ENCODE peak calls at places on chromosomes 12 and 14, in six cellular contexts. One of them, this sample, is unnamed.
A peak's percentile ranks its signal among the peaks of the same experiment; 100 is the strongest.

GRCh38 chr12:126384029-126384564 is 1318.9 kb downstream of the AACS start:
- DNase-seq in kidney: no peak
- DNase-seq in PC-3: no peak
- DNase-seq in heart left ventricle: no peak
- DNase-seq in heart right ventricle: no peak
- DNase-seq in cardiac fibroblast: no peak
- DNase-seq in this sample: no peak

GRCh38 chr12:69475237-69475984 is 5.2 kb downstream of the FRS2 start:
- DNase-seq in kidney: no peak
- DNase-seq in PC-3: no peak
- DNase-seq in heart left ventricle: no peak
- DNase-seq in heart right ventricle: no peak
- DNase-seq in cardiac fibroblast: peak; percentile 49
- DNase-seq in this sample: no peak

GRCh38 chr14:62914873-62915272 is 130.4 kb downstream of the KCNH5 start:
- DNase-seq in kidney: no peak
- DNase-seq in PC-3: no peak
- DNase-seq in heart left ventricle: no peak
- DNase-seq in heart right ventricle: no peak
- DNase-seq in cardiac fibroblast: no peak
- DNase-seq in this sample: no peak

GRCh38 chr14:24094839-24095195 is 706 bp downstream of the PCK2 start:
- DNase-seq in kidney: peak; percentile 80
- DNase-seq in PC-3: no peak
- DNase-seq in heart left ventricle: no peak
- DNase-seq in heart right ventricle: no peak
- DNase-seq in cardiac fibroblast: peak; percentile 14
- DNase-seq in this sample: no peak

GRCh38 chr14:71592361-71592760 is 339.9 kb upstream of the RGS6 start:
- DNase-seq in kidney: no peak
- DNase-seq in PC-3: peak; percentile 10
- DNase-seq in heart left ventricle: no peak
- DNase-seq in heart right ventricle: no peak
- DNase-seq in cardiac fibroblast: no peak
- DNase-seq in this sample: no peak

GRCh38 chr14:39203659-39204606 is 28.9 kb downstream of the PNN start:
- DNase-seq in kidney: no peak
- DNase-seq in PC-3: peak; percentile 89
- DNase-seq in heart left ventricle: no peak
- DNase-seq in heart right ventricle: no peak
- DNase-seq in cardiac fibroblast: no peak
- DNase-seq in this sample: no peak

GRCh38 chr12:116863275-116863767 is 17.9 kb downstream of the HRK start:
- DNase-seq in kidney: no peak
- DNase-seq in PC-3: peak; percentile 54
- DNase-seq in heart left ventricle: no peak
- DNase-seq in heart right ventricle: no peak
- DNase-seq in cardiac fibroblast: peak; percentile 61
- DNase-seq in this sample: no peak

GRCh38 chr12:94174576-94174975 is 26.2 kb downstream of the PLXNC1 start:
- DNase-seq in kidney: no peak
- DNase-seq in PC-3: no peak
- DNase-seq in heart left ventricle: peak; percentile 47
- DNase-seq in heart right ventricle: no peak
- DNase-seq in cardiac fibroblast: no peak
- DNase-seq in this sample: no peak

GRCh38 chr12:131642771-131643170 is 68.1 kb upstream of the SFSWAP start:
- DNase-seq in kidney: no peak
- DNase-seq in PC-3: no peak
- DNase-seq in heart left ventricle: no peak
- DNase-seq in heart right ventricle: no peak
- DNase-seq in cardiac fibroblast: no peak
- DNase-seq in this sample: no peak

GRCh38 chr14:71687115-71687836 is 245.0 kb upstream of the RGS6 start:
- DNase-seq in kidney: no peak
- DNase-seq in PC-3: no peak
- DNase-seq in heart left ventricle: no peak
- DNase-seq in heart right ventricle: no peak
- DNase-seq in cardiac fibroblast: no peak
- DNase-seq in this sample: no peak

GRCh38 chr14:58488550-58488949 is 61.0 kb downstream of the KIAA0586 start:
- DNase-seq in kidney: no peak
- DNase-seq in PC-3: peak; percentile 76
- DNase-seq in heart left ventricle: no peak
- DNase-seq in heart right ventricle: no peak
- DNase-seq in cardiac fibroblast: peak; percentile 56
- DNase-seq in this sample: no peak

GRCh38 chr12:116037941-116038837 is 239.3 kb downstream of the MED13L start:
- DNase-seq in kidney: no peak
- DNase-seq in PC-3: peak; percentile 95
- DNase-seq in heart left ventricle: no peak
- DNase-seq in heart right ventricle: no peak
- DNase-seq in cardiac fibroblast: peak; percentile 58
- DNase-seq in this sample: peak; percentile 92

DNA sequence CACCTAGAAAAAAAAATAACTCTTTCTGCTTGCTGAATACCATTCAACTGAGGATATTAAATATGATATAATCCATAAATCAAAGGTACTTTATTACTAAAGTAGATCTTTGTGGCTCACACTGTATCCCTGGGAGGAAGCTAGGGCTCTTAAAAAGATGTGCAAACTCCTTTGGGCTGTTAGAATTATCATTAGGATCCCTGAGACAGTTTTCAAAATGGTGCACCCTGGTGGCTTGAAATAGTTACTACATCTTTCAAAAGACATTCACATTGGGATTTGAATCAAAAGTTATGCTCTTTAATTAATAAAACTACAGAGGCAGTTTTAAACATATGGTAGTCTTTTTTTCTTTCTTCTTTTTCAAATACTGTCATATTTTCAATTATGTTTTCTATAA is 228.5 kb upstream of the G2E3 start:
- DNase-seq in kidney: no peak
- DNase-seq in PC-3: peak; percentile 40
- DNase-seq in heart left ventricle: no peak
- DNase-seq in heart right ventricle: no peak
- DNase-seq in cardiac fibroblast: peak; percentile 33
- DNase-seq in this sample: no peak
- TF ChIP-seq CTCF in kidney: no peak
- TF ChIP-seq CTCF in PC-3: peak; percentile 63
- TF ChIP-seq CTCF in heart left ventricle: no peak
- TF ChIP-seq CTCF in heart right ventricle: no peak
- TF ChIP-seq CTCF in cardiac fibroblast: peak; percentile 43
- TF ChIP-seq CTCF in this sample: peak; percentile 44

GRCh38 chr12:80086025-80086424 is 13.3 kb upstream of the OTOGL start:
- DNase-seq in kidney: no peak
- DNase-seq in PC-3: no peak
- DNase-seq in heart left ventricle: no peak
- DNase-seq in heart right ventricle: no peak
- DNase-seq in cardiac fibroblast: no peak
- DNase-seq in this sample: no peak
- H3K4me3 ChIP-seq in kidney: no peak overlapping the region
- H3K4me3 ChIP-seq in PC-3: no peak overlapping the region
- H3K4me3 ChIP-seq in heart left ventricle: no peak overlapping the region
- H3K4me3 ChIP-seq in heart right ventricle: no peak overlapping the region
- H3K4me3 ChIP-seq in cardiac fibroblast: no peak overlapping the region
- H3K4me3 ChIP-seq in this sample: no peak overlapping the region

GRCh38 chr14:21768875-21769257 is 95.2 kb upstream of the OR4E1 start:
- DNase-seq in kidney: no peak
- DNase-seq in PC-3: no peak
- DNase-seq in heart left ventricle: no peak
- DNase-seq in heart right ventricle: no peak
- DNase-seq in cardiac fibroblast: no peak
- DNase-seq in this sample: no peak

GRCh38 chr14:21771671-21772070 is 98.1 kb upstream of the OR4E1 start:
- DNase-seq in kidney: no peak
- DNase-seq in PC-3: peak; percentile 77
- DNase-seq in heart left ventricle: no peak
- DNase-seq in heart right ventricle: no peak
- DNase-seq in cardiac fibroblast: no peak
- DNase-seq in this sample: no peak

DNA sequence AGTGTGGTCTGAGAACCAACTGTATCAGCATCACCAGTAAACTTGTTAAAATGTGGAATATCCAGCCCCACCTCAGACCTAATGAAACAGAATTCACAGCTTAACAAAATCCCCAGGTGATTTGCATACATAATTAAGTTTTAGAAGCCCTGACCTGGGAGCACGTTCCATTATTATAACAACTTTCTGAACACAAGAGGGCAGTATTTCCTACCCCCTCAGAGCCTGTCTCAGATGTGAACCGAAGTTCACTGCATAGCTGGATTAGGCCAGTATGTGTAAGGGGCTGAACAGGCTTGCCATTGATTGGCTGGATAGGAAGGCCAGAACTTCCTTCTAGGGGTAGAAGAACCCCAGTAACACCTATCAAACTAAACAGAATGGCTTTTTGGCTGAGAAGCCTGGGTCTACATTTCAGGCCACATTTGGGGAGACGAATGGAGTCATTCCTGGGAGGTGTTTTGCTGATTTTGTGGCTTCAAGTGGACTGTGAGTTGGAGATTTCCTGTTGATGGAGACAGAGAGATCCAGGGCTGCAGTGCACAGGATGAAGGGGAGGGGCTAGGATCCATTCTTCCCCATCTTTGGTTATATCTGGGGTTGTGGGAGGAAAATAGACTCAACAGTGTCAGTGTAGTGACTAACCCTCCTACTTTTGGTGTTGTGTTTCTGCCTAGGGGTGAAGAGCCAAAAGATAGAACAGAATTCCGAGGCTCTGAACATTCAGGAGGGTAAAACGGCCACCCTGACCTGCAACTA is 94.7 kb upstream of the OR4E1 start:
- DNase-seq in kidney: no peak
- DNase-seq in PC-3: peak; percentile 53
- DNase-seq in heart left ventricle: no peak
- DNase-seq in heart right ventricle: no peak
- DNase-seq in cardiac fibroblast: peak; percentile 23
- DNase-seq in this sample: no peak
- TF ChIP-seq CTCF in kidney: no peak
- TF ChIP-seq CTCF in PC-3: peak; percentile 76
- TF ChIP-seq CTCF in heart left ventricle: no peak
- TF ChIP-seq CTCF in heart right ventricle: no peak
- TF ChIP-seq CTCF in cardiac fibroblast: peak; percentile 45
- TF ChIP-seq CTCF in this sample: no peak

DNA sequence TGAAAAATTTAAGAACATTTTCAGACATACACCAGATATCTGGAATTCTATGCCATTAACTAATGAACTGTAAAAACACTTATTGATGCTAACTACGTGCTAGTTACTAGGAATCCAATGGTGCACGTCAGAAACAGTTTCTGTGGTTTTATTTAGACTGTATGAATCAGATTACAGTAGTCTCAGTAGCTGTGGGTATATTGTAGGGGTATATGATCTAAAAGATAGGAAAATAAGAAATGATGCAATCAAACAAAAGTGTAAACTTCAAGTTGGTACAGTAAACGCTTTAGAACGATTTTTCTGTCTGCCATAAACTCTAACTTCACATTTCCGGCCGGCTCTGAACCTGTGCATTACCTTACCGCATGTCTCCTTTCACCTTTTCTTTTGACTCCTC is 2.3 kb downstream of the ABCC9 start:
- DNase-seq in kidney: no peak
- DNase-seq in PC-3: no peak
- DNase-seq in heart left ventricle: no peak
- DNase-seq in heart right ventricle: no peak
- DNase-seq in cardiac fibroblast: peak; percentile 48
- DNase-seq in this sample: no peak
- H3K4me3 ChIP-seq in kidney: no peak overlapping the region
- H3K4me3 ChIP-seq in PC-3: no peak overlapping the region
- H3K4me3 ChIP-seq in heart left ventricle: peak overlapping the region; percentile 66
- H3K4me3 ChIP-seq in heart right ventricle: peak overlapping the region; percentile 51
- H3K4me3 ChIP-seq in cardiac fibroblast: no peak overlapping the region
- H3K4me3 ChIP-seq in this sample: no peak overlapping the region

GRCh38 chr14:65769151-65769550 is 356.6 kb downstream of the FUT8 start:
- DNase-seq in kidney: no peak
- DNase-seq in PC-3: no peak
- DNase-seq in heart left ventricle: no peak
- DNase-seq in heart right ventricle: no peak
- DNase-seq in cardiac fibroblast: peak; percentile 4
- DNase-seq in this sample: no peak
- TF ChIP-seq CTCF in kidney: no peak
- TF ChIP-seq CTCF in PC-3: no peak
- TF ChIP-seq CTCF in heart left ventricle: no peak
- TF ChIP-seq CTCF in heart right ventricle: no peak
- TF ChIP-seq CTCF in cardiac fibroblast: no peak
- TF ChIP-seq CTCF in this sample: no peak

GRCh38 chr14:73741876-73742519 is 27.8 kb upstream of the PNMA1 start:
- DNase-seq in kidney: peak; percentile 76
- DNase-seq in PC-3: no peak
- DNase-seq in heart left ventricle: no peak
- DNase-seq in heart right ventricle: no peak
- DNase-seq in cardiac fibroblast: no peak
- DNase-seq in this sample: no peak
- H3K4me3 ChIP-seq in kidney: peak overlapping the region; percentile 36
- H3K4me3 ChIP-seq in PC-3: peak overlapping the region; percentile 59
- H3K4me3 ChIP-seq in heart left ventricle: peak overlapping the region; percentile 44
- H3K4me3 ChIP-seq in heart right ventricle: no peak overlapping the region
- H3K4me3 ChIP-seq in cardiac fibroblast: peak overlapping the region; percentile 11
- H3K4me3 ChIP-seq in this sample: no peak overlapping the region

DNA sequence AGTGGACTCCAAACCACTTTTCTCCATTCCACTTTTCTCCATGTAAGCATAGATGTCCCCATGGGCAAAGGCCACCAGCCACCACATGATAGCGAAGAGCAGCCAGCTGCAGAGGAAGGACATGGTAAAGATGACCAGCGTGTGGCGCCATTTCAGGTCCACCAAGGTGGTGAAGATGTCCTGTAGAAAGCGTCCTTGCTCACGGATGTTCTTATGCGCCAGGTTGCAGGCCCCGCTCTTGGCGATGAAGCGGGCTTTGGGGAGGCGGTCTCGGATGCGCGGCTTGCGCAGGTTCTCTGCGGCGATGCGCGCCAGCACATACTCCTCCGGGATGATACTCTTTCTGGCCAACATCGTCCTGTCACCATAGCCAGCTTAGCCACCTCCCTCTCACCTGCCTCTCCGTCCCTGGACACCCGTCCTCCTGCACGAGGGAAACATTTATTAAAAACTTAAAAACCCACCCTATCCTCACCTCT is 1.2 kb downstream of the KCNJ8 start:
- DNase-seq in kidney: peak; percentile 78
- DNase-seq in PC-3: peak; percentile 11
- DNase-seq in heart left ventricle: peak; percentile 79
- DNase-seq in heart right ventricle: peak; percentile 68
- DNase-seq in cardiac fibroblast: peak; percentile 63
- DNase-seq in this sample: no peak
- TF ChIP-seq CTCF in kidney: no peak
- TF ChIP-seq CTCF in PC-3: peak; percentile 56
- TF ChIP-seq CTCF in heart left ventricle: peak; percentile 23
- TF ChIP-seq CTCF in heart right ventricle: peak; percentile 13
- TF ChIP-seq CTCF in cardiac fibroblast: peak; percentile 34
- TF ChIP-seq CTCF in this sample: peak; percentile 40

This sample was measured in AG09309.